ENCODE peak calls at places on chromosome 6, in five cellular contexts. V is NCI-H69, O is sciatic nerve, N is SW480, B is NCI-H510A. Z is an unnamed sample.

GRCh38 chr6:43113431-43114260 is 37.5 kb downstream of the PTK7 start:
- DNase-seq in N (peak), B (no peak), V (peak), O (no peak), Z (no peak)

GRCh38 chr6:74409447-74409846 is 713.4 kb downstream of the CD109 start:
- DNase-seq in V (no peak), O (no peak), B (no peak), N (peak), Z (no peak)

GRCh38 chr6:30862156-30862875 is 22.0 kb upstream of the DDR1 start:
- DNase-seq in N (no peak), V (no peak), O (no peak), B (no peak), Z (peak)

GRCh38 chr6:125421853-125422252 is 120.1 kb upstream of the HDDC2 start:
- DNase-seq in O (peak), N (no peak), B (no peak), V (peak), Z (no peak)

GRCh38 chr6:88114838-88115237 is 51.3 kb downstream of the CNR1 start:
- DNase-seq in B (no peak), O (no peak), V (no peak), N (no peak), Z (no peak)

GRCh38 chr6:129329677-129330076 is 380.3 kb downstream of the ARHGAP18 start:
- DNase-seq in N (no peak), B (no peak), O (no peak), V (no peak), Z (no peak)

GRCh38 chr6:141388666-141389065 is 744.1 kb upstream of the GJE1 start:
- DNase-seq in B (no peak), N (no peak), O (no peak), V (no peak), Z (no peak)

GRCh38 chr6:10690651-10691445 is 3.6 kb downstream of the C6orf52 start:
- DNase-seq in O (no peak), N (no peak), B (no peak), V (no peak), Z (no peak)

GRCh38 chr6:31053873-31054272 is 43.6 kb downstream of the MUC22 start:
- DNase-seq in O (no peak), N (no peak), V (peak), B (no peak), Z (no peak)

Z was measured in mesenteric fat pad.